ENCODE peak calls at places on chromosome 20, in four cellular contexts. One of them, this sample, is unnamed.

GRCh38 chr20:49871391-49871948 is 43.9 kb downstream of the SPATA2 start:
- DNase-seq in T-helper 9 cell: no peak
- DNase-seq in sciatic nerve: peak
- DNase-seq in stimulated activated CD4-positive, alpha-beta T cell treated with anti-CD3 and anti-CD28 coated beads, Interleukin-15, amount 100 ng/mL, for 1 hour: no peak
- DNase-seq in this sample: no peak

GRCh38 chr20:36113566-36114247 is 40.8 kb upstream of the EPB41L1 start:
- DNase-seq in T-helper 9 cell: no peak
- DNase-seq in stimulated activated CD4-positive, alpha-beta T cell treated with anti-CD3 and anti-CD28 coated beads, Interleukin-15, amount 100 ng/mL, for 1 hour: no peak
- DNase-seq in sciatic nerve: no peak
- DNase-seq in this sample: no peak

GRCh38 chr20:11350126-11351005 is 567.3 kb upstream of the BTBD3 start:
- DNase-seq in stimulated activated CD4-positive, alpha-beta T cell treated with anti-CD3 and anti-CD28 coated beads, Interleukin-15, amount 100 ng/mL, for 1 hour: no peak
- DNase-seq in sciatic nerve: no peak
- DNase-seq in T-helper 9 cell: no peak
- DNase-seq in this sample: no peak

GRCh38 chr20:43994486-43995100 is 79.9 kb downstream of the TOX2 start:
- DNase-seq in sciatic nerve: no peak
- DNase-seq in stimulated activated CD4-positive, alpha-beta T cell treated with anti-CD3 and anti-CD28 coated beads, Interleukin-15, amount 100 ng/mL, for 1 hour: no peak
- DNase-seq in T-helper 9 cell: no peak
- DNase-seq in this sample: no peak

GRCh38 chr20:34997171-34997570 is 41.5 kb downstream of the MYH7B start:
- DNase-seq in T-helper 9 cell: no peak
- DNase-seq in sciatic nerve: peak
- DNase-seq in stimulated activated CD4-positive, alpha-beta T cell treated with anti-CD3 and anti-CD28 coated beads, Interleukin-15, amount 100 ng/mL, for 1 hour: no peak
- DNase-seq in this sample: no peak

GRCh38 chr20:58703765-58704331 is 11.2 kb downstream of the NPEPL1 start:
- DNase-seq in T-helper 9 cell: no peak
- DNase-seq in stimulated activated CD4-positive, alpha-beta T cell treated with anti-CD3 and anti-CD28 coated beads, Interleukin-15, amount 100 ng/mL, for 1 hour: no peak
- DNase-seq in sciatic nerve: peak
- DNase-seq in this sample: no peak

GRCh38 chr20:58870293-58871014 is 17.9 kb downstream of the GNAS start:
- DNase-seq in stimulated activated CD4-positive, alpha-beta T cell treated with anti-CD3 and anti-CD28 coated beads, Interleukin-15, amount 100 ng/mL, for 1 hour: no peak
- DNase-seq in T-helper 9 cell: peak
- DNase-seq in sciatic nerve: peak
- DNase-seq in this sample: no peak

GRCh38 chr20:48042628-48043027 is 257.3 kb upstream of the SULF2 start:
- DNase-seq in sciatic nerve: no peak
- DNase-seq in T-helper 9 cell: no peak
- DNase-seq in stimulated activated CD4-positive, alpha-beta T cell treated with anti-CD3 and anti-CD28 coated beads, Interleukin-15, amount 100 ng/mL, for 1 hour: no peak
- DNase-seq in this sample: no peak

GRCh38 chr20:64242003-64242796 is 13.3 kb upstream of the PCMTD2 start:
- DNase-seq in stimulated activated CD4-positive, alpha-beta T cell treated with anti-CD3 and anti-CD28 coated beads, Interleukin-15, amount 100 ng/mL, for 1 hour: no peak
- DNase-seq in sciatic nerve: peak
- DNase-seq in T-helper 9 cell: no peak
- DNase-seq in this sample: no peak

GRCh38 chr20:63305393-63305792 is 12.4 kb downstream of the COL20A1 start:
- DNase-seq in stimulated activated CD4-positive, alpha-beta T cell treated with anti-CD3 and anti-CD28 coated beads, Interleukin-15, amount 100 ng/mL, for 1 hour: no peak
- DNase-seq in sciatic nerve: no peak
- DNase-seq in T-helper 9 cell: no peak
- DNase-seq in this sample: no peak

GRCh38 chr20:44973053-44973452 is 6.7 kb downstream of the STK4 start:
- DNase-seq in stimulated activated CD4-positive, alpha-beta T cell treated with anti-CD3 and anti-CD28 coated beads, Interleukin-15, amount 100 ng/mL, for 1 hour: no peak
- DNase-seq in sciatic nerve: no peak
- DNase-seq in T-helper 9 cell: no peak
- DNase-seq in this sample: no peak

GRCh38 chr20:23455641-23456040 is 3.0 kb upstream of the CST11 start:
- DNase-seq in sciatic nerve: no peak
- DNase-seq in stimulated activated CD4-positive, alpha-beta T cell treated with anti-CD3 and anti-CD28 coated beads, Interleukin-15, amount 100 ng/mL, for 1 hour: no peak
- DNase-seq in T-helper 9 cell: no peak
- DNase-seq in this sample: no peak

GRCh38 chr20:61442075-61442670 is 190.1 kb downstream of the CDH4 start:
- DNase-seq in T-helper 9 cell: no peak
- DNase-seq in stimulated activated CD4-positive, alpha-beta T cell treated with anti-CD3 and anti-CD28 coated beads, Interleukin-15, amount 100 ng/mL, for 1 hour: no peak
- DNase-seq in sciatic nerve: no peak
- DNase-seq in this sample: no peak

GRCh38 chr20:11338506-11339306 is 579.0 kb upstream of the BTBD3 start:
- DNase-seq in stimulated activated CD4-positive, alpha-beta T cell treated with anti-CD3 and anti-CD28 coated beads, Interleukin-15, amount 100 ng/mL, for 1 hour: no peak
- DNase-seq in sciatic nerve: no peak
- DNase-seq in T-helper 9 cell: no peak
- DNase-seq in this sample: no peak

GRCh38 chr20:19129976-19130612 is 82.3 kb upstream of the SLC24A3 start:
- DNase-seq in sciatic nerve: no peak
- DNase-seq in stimulated activated CD4-positive, alpha-beta T cell treated with anti-CD3 and anti-CD28 coated beads, Interleukin-15, amount 100 ng/mL, for 1 hour: no peak
- DNase-seq in T-helper 9 cell: no peak
- DNase-seq in this sample: no peak

GRCh38 chr20:40992349-40993113 is 36.1 kb upstream of the TOP1 start:
- DNase-seq in T-helper 9 cell: no peak
- DNase-seq in stimulated activated CD4-positive, alpha-beta T cell treated with anti-CD3 and anti-CD28 coated beads, Interleukin-15, amount 100 ng/mL, for 1 hour: no peak
- DNase-seq in sciatic nerve: no peak
- DNase-seq in this sample: no peak

GRCh38 chr20:31667315-31668285 is 29.9 kb downstream of the COX4I2 start:
- DNase-seq in T-helper 9 cell: no peak
- DNase-seq in stimulated activated CD4-positive, alpha-beta T cell treated with anti-CD3 and anti-CD28 coated beads, Interleukin-15, amount 100 ng/mL, for 1 hour: no peak
- DNase-seq in sciatic nerve: no peak
- DNase-seq in this sample: no peak

GRCh38 chr20:41992481-41992880 is 374.3 kb upstream of the CHD6 start:
- DNase-seq in T-helper 9 cell: no peak
- DNase-seq in sciatic nerve: no peak
- DNase-seq in stimulated activated CD4-positive, alpha-beta T cell treated with anti-CD3 and anti-CD28 coated beads, Interleukin-15, amount 100 ng/mL, for 1 hour: no peak
- DNase-seq in this sample: no peak

GRCh38 chr20:46883847-46884246 is 10.8 kb upstream of the EYA2 start:
- DNase-seq in stimulated activated CD4-positive, alpha-beta T cell treated with anti-CD3 and anti-CD28 coated beads, Interleukin-15, amount 100 ng/mL, for 1 hour: no peak
- DNase-seq in sciatic nerve: no peak
- DNase-seq in T-helper 9 cell: no peak
- DNase-seq in this sample: no peak

GRCh38 chr20:52783769-52784168 is 188.4 kb upstream of the TSHZ2 start:
- DNase-seq in stimulated activated CD4-positive, alpha-beta T cell treated with anti-CD3 and anti-CD28 coated beads, Interleukin-15, amount 100 ng/mL, for 1 hour: no peak
- DNase-seq in T-helper 9 cell: no peak
- DNase-seq in sciatic nerve: no peak
- DNase-seq in this sample: no peak

GRCh38 chr20:22763257-22763906 is 179.0 kb upstream of the FOXA2 start:
- DNase-seq in sciatic nerve: no peak
- DNase-seq in T-helper 9 cell: no peak
- DNase-seq in stimulated activated CD4-positive, alpha-beta T cell treated with anti-CD3 and anti-CD28 coated beads, Interleukin-15, amount 100 ng/mL, for 1 hour: no peak
- DNase-seq in this sample: no peak

GRCh38 chr20:39216195-39216594 is 254.1 kb downstream of the DHX35 start:
- DNase-seq in sciatic nerve: no peak
- DNase-seq in T-helper 9 cell: no peak
- DNase-seq in stimulated activated CD4-positive, alpha-beta T cell treated with anti-CD3 and anti-CD28 coated beads, Interleukin-15, amount 100 ng/mL, for 1 hour: no peak
- DNase-seq in this sample: no peak

GRCh38 chr20:46031701-46032254 is 2.8 kb downstream of the SLC12A5 start:
- DNase-seq in T-helper 9 cell: no peak
- DNase-seq in sciatic nerve: no peak
- DNase-seq in stimulated activated CD4-positive, alpha-beta T cell treated with anti-CD3 and anti-CD28 coated beads, Interleukin-15, amount 100 ng/mL, for 1 hour: no peak
- DNase-seq in this sample: no peak

GRCh38 chr20:63664143-63664851 is 6.2 kb downstream of the RTEL1 start:
- DNase-seq in sciatic nerve: no peak
- DNase-seq in stimulated activated CD4-positive, alpha-beta T cell treated with anti-CD3 and anti-CD28 coated beads, Interleukin-15, amount 100 ng/mL, for 1 hour: no peak
- DNase-seq in T-helper 9 cell: no peak
- DNase-seq in this sample: no peak

GRCh38 chr20:4869290-4870193 is 131.8 kb downstream of the SLC23A2 start:
- DNase-seq in sciatic nerve: no peak
- DNase-seq in stimulated activated CD4-positive, alpha-beta T cell treated with anti-CD3 and anti-CD28 coated beads, Interleukin-15, amount 100 ng/mL, for 1 hour: no peak
- DNase-seq in T-helper 9 cell: no peak
- DNase-seq in this sample: no peak

GRCh38 chr20:49595811-49596545 is 28.0 kb upstream of the PTGIS start:
- DNase-seq in stimulated activated CD4-positive, alpha-beta T cell treated with anti-CD3 and anti-CD28 coated beads, Interleukin-15, amount 100 ng/mL, for 1 hour: no peak
- DNase-seq in T-helper 9 cell: no peak
- DNase-seq in sciatic nerve: no peak
- DNase-seq in this sample: no peak

GRCh38 chr20:45821942-45822341 is 5.2 kb downstream of the TNNC2 start:
- DNase-seq in stimulated activated CD4-positive, alpha-beta T cell treated with anti-CD3 and anti-CD28 coated beads, Interleukin-15, amount 100 ng/mL, for 1 hour: no peak
- DNase-seq in sciatic nerve: no peak
- DNase-seq in T-helper 9 cell: no peak
- DNase-seq in this sample: no peak

GRCh38 chr20:23917024-23917725 is 37.6 kb upstream of the CST5 start:
- DNase-seq in T-helper 9 cell: no peak
- DNase-seq in stimulated activated CD4-positive, alpha-beta T cell treated with anti-CD3 and anti-CD28 coated beads, Interleukin-15, amount 100 ng/mL, for 1 hour: no peak
- DNase-seq in sciatic nerve: no peak
- DNase-seq in this sample: no peak

GRCh38 chr20:64083380-64084208 is 604 bp downstream of the LKAAEAR1 start:
- DNase-seq in sciatic nerve: peak
- DNase-seq in T-helper 9 cell: peak
- DNase-seq in stimulated activated CD4-positive, alpha-beta T cell treated with anti-CD3 and anti-CD28 coated beads, Interleukin-15, amount 100 ng/mL, for 1 hour: peak
- DNase-seq in this sample: peak

GRCh38 chr20:7770578-7770977 is 169.7 kb downstream of the HAO1 start:
- DNase-seq in T-helper 9 cell: no peak
- DNase-seq in sciatic nerve: no peak
- DNase-seq in stimulated activated CD4-positive, alpha-beta T cell treated with anti-CD3 and anti-CD28 coated beads, Interleukin-15, amount 100 ng/mL, for 1 hour: no peak
- DNase-seq in this sample: no peak

GRCh38 chr20:2738331-2738730 is 45.8 kb downstream of the EBF4 start:
- DNase-seq in stimulated activated CD4-positive, alpha-beta T cell treated with anti-CD3 and anti-CD28 coated beads, Interleukin-15, amount 100 ng/mL, for 1 hour: no peak
- DNase-seq in T-helper 9 cell: no peak
- DNase-seq in sciatic nerve: no peak
- DNase-seq in this sample: no peak

GRCh38 chr20:62828551-62829230 is 11.8 kb downstream of the COL9A3 start:
- DNase-seq in sciatic nerve: no peak
- DNase-seq in T-helper 9 cell: no peak
- DNase-seq in stimulated activated CD4-positive, alpha-beta T cell treated with anti-CD3 and anti-CD28 coated beads, Interleukin-15, amount 100 ng/mL, for 1 hour: no peak
- DNase-seq in this sample: no peak

GRCh38 chr20:47802975-47803374 is 17.7 kb upstream of the SULF2 start:
- DNase-seq in stimulated activated CD4-positive, alpha-beta T cell treated with anti-CD3 and anti-CD28 coated beads, Interleukin-15, amount 100 ng/mL, for 1 hour: no peak
- DNase-seq in sciatic nerve: no peak
- DNase-seq in T-helper 9 cell: no peak
- DNase-seq in this sample: no peak